ENCODE peak calls at places on chromosomes 12 and 14, in seven cellular contexts. Y is IMR-90, F is H9, O is H1, L is mesenchymal stem cell, X is mesendoderm, S is trophoblast cell. W is an unnamed sample. For H3K79me1, the result is how much of the 10 kb centered on the place peaks cover.

GRCh38 chr12:30391766-30392366 is 303.8 kb downstream of the IPO8 start:
- DNase-seq in O (no peak), F (no peak), Y (no peak), S (no peak), L (no peak), X (peak), W (no peak)

GRCh38 chr12:88650715-88651114 is 70.4 kb upstream of the KITLG start:
- DNase-seq in O (no peak), X (no peak), L (peak), F (no peak), Y (peak), S (no peak), W (no peak)

GRCh38 chr12:94761559-94761958 is 111.2 kb upstream of the TMCC3 start:
- DNase-seq in X (no peak), O (no peak), L (peak), Y (peak), S (peak), F (no peak), W (no peak)

GRCh38 chr14:68492889-68493288 is 300.0 kb downstream of the ZFP36L1 start:
- DNase-seq in S (no peak), L (no peak), Y (no peak), O (no peak), F (no peak), X (no peak), W (no peak)

GRCh38 chr14:33070474-33070873 is 131.8 kb downstream of the NPAS3 start:
- DNase-seq in Y (no peak), X (no peak), L (no peak), O (no peak), S (no peak), F (no peak), W (no peak)

GRCh38 chr12:43957732-43958131 is 121.9 kb downstream of the TMEM117 start:
- DNase-seq in L (peak), S (peak), F (no peak), O (no peak), Y (peak), X (peak), W (peak)

GRCh38 chr12:118350908-118351592 is 21.7 kb downstream of the TAOK3 start:
- DNase-seq in O (no peak), X (no peak), L (no peak), Y (no peak), F (no peak), S (no peak), W (no peak)

GRCh38 chr12:7042847-7043246 is 17.7 kb upstream of the C1S start:
- DNase-seq in X (peak), S (no peak), O (no peak), L (peak), F (no peak), Y (peak), W (no peak)

GRCh38 chr14:56092761-56093160 is 25.4 kb upstream of the PELI2 start:
- DNase-seq in L (no peak), X (no peak), Y (no peak), F (no peak), S (no peak), O (no peak), W (no peak)

GRCh38 chr14:72815459-72815858 is 78.4 kb downstream of the DPF3 start:
- DNase-seq in Y (no peak), L (no peak), X (no peak), F (no peak), S (no peak), O (no peak), W (no peak)

GRCh38 chr12:11228268-11228879 is 41.1 kb downstream of the PRB3 start:
- DNase-seq in O (peak), F (peak), Y (peak), X (peak), L (peak), S (peak), W (peak)

GRCh38 chr14:34211732-34212131 is 250.3 kb downstream of the SPTSSA start:
- DNase-seq in X (no peak), O (no peak), F (no peak), Y (no peak), L (peak), S (no peak), W (no peak)

GRCh38 chr12:32586390-32586789 is 92.7 kb upstream of the DNM1L start:
- DNase-seq in F (no peak), L (no peak), Y (peak), X (no peak), S (no peak), O (no peak), W (no peak)

GRCh38 chr12:27236498-27236897 is 7.6 kb upstream of the STK38L start:
- DNase-seq in Y (peak), X (no peak), O (no peak), S (peak), F (no peak), L (peak), W (no peak)

GRCh38 chr14:78950654-78951053 is 780.5 kb downstream of the NRXN3 start:
- DNase-seq in Y (peak), S (no peak), O (no peak), X (peak), L (peak), F (no peak), W (no peak)

GRCh38 chr12:93626160-93626559 is 51.0 kb upstream of the CRADD start:
- DNase-seq in S (peak), L (no peak), F (peak), Y (peak), X (peak), O (no peak), W (no peak)

GRCh38 chr14:67133595-67134441 is 55.4 kb upstream of the GARIN2 start:
- DNase-seq in F (no peak), O (no peak), Y (peak), S (no peak), L (no peak), X (peak), W (no peak)

GRCh38 chr12:3285570-3285969 is 205.4 kb upstream of the PRMT8 start:
- DNase-seq in L (no peak), F (no peak), X (no peak), O (no peak), S (no peak), Y (no peak), W (no peak)

GRCh38 chr14:21863289-21863688 is 189.7 kb upstream of the OR4E1 start:
- DNase-seq in O (no peak), F (no peak), Y (no peak), L (no peak), X (no peak), S (no peak), W (no peak)

GRCh38 chr14:89252887-89253532 is 164.0 kb downstream of the FOXN3 start:
- DNase-seq in L (no peak), X (peak), O (peak), F (peak), S (peak), Y (peak), W (no peak)

GRCh38 chr12:52631676-52632459 is 13.5 kb upstream of the KRT73 start:
- DNase-seq in L (no peak), Y (no peak), F (peak), S (no peak), O (no peak), X (no peak), W (no peak)

GRCh38 chr12:52630104-52630500 is 11.7 kb upstream of the KRT73 start:
- DNase-seq in O (no peak), F (peak), X (no peak), Y (no peak), L (no peak), S (no peak), W (no peak)

GRCh38 chr12:52631264-52631663 is 12.9 kb upstream of the KRT73 start:
- DNase-seq in F (peak), Y (no peak), S (no peak), L (no peak), X (no peak), O (no peak), W (no peak)

GRCh38 chr12:52629251-52630103 is 11.1 kb upstream of the KRT73 start:
- DNase-seq in S (no peak), O (no peak), F (peak), Y (no peak), L (no peak), X (no peak), W (no peak)

GRCh38 chr12:52630609-52631200 is 12.3 kb upstream of the KRT73 start:
- DNase-seq in Y (no peak), F (peak), O (no peak), X (no peak), L (no peak), S (no peak), W (no peak)
- H3K79me1 ChIP-seq in Y (under half), F (under half), O (under half), X (under half), L (under half), S (under half), W (under half)

DNA sequence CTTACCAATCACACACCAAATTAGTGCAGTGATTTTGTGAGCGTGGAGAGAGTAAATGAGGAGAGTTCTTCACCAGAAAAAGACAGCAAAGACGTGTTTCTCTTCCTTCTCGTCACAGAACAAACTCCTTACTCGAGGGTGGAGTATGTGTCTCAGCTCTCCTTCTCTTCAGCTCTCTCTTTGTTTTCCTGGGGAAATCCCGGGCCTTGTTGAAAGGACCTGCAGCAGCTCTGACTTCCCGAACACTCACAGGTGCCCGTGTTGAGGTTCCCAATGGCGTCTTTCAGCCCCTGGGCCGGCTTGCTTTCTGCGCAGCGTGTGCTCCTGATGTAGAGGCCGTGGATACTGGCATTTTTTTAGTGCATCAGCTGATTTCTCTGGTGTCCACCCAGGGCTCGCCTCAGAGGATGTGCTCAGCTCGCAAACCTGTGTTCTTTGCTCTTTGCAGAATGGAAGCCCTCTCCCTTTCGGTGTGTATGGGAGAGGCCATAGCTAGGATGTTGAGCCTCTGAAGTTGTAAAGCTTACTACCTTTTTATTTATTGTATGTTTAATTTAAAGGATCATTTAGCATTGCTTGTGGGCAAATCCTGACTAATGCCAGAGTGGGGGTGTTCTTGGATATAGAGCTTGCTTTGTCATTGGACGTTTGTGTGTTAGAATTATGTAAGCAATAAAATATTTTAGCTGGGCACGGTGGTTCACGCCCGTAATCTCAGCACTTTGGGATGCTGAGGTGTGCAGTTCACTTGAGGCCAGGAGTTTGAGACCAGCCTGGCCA is 52.9 kb upstream of the MMP17 start:
- DNase-seq in L (no peak), X (no peak), O (no peak), S (no peak), F (no peak), Y (peak), W (no peak)
- H3K79me1 ChIP-seq in L (under half), X (under half), O (under half), S (under half), F (under half), Y (under half), W (under half)

GRCh38 chr14:61388976-61389576 is 67.7 kb downstream of the PRKCH start:
- DNase-seq in L (peak), X (no peak), Y (no peak), O (no peak), F (no peak), S (peak), W (no peak)
- H3K79me1 ChIP-seq in L (under half), X (under half), Y (under half), O (under half), F (under half), S (under half), W (under half)

DNA sequence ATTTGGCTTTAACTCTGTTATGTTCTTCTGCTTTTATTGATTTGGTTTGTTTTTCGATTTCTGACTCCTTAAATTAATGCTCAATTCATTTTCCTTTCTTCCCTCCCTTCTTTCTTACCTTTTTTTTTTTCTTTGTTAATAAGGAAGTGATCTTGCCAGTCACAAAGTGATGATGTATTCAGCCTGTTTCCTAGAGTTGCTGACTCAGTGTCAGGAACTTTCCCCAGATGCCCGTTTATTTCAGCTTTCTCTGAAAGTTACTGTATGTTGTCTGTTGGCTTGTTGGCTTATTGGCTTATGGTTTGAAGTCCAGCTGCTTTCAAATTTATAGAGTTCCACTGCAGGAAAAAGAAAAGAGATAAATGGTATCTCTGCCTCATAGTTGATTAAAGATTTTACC is 12.4 kb upstream of the SLC6A15 start:
- DNase-seq in S (no peak), X (peak), F (no peak), Y (peak), L (peak), O (no peak), W (no peak)
- H3K79me1 ChIP-seq in S (under half), X (under half), F (under half), Y (under half), L (under half), O (under half), W (under half)

GRCh38 chr12:110658242-110658641 is 30.7 kb downstream of the HVCN1 start:
- DNase-seq in X (no peak), F (no peak), O (no peak), Y (no peak), S (no peak), L (no peak), W (no peak)

GRCh38 chr12:110656071-110656655 is 32.8 kb downstream of the HVCN1 start:
- DNase-seq in L (no peak), X (no peak), Y (no peak), F (no peak), O (no peak), S (no peak), W (no peak)

GRCh38 chr12:110657747-110658146 is 31.2 kb downstream of the HVCN1 start:
- DNase-seq in Y (no peak), F (no peak), L (no peak), O (no peak), S (no peak), X (no peak), W (no peak)

GRCh38 chr12:110661337-110661972 is 27.5 kb downstream of the HVCN1 start:
- DNase-seq in X (no peak), O (no peak), Y (no peak), F (no peak), L (no peak), S (no peak), W (no peak)

DNA sequence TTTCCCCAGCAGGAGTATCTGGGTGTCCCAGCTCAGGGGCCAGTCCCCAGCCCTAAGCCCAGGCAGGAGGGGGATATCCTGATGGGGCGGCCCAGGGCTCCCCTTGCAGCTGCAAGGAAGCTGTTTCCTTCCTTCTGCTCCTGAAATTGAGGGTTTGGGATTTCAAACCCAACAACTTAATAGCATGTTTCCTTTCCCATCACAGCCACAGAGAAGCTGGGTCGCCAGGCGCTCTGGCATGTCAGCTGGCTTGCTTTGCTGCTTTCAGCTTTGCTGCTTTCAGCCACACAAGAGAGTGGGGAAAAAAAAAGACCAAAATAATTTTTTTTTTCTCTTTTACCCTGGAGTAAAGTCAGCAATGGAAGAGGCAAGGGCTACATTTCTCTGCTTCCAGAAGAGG is 30.0 kb downstream of the HVCN1 start:
- DNase-seq in O (no peak), F (no peak), L (no peak), Y (no peak), S (no peak), X (no peak), W (no peak)
- H3K79me1 ChIP-seq in O (under half), F (under half), L (under half), Y (under half), S (under half), X (under half), W (under half)

DNA sequence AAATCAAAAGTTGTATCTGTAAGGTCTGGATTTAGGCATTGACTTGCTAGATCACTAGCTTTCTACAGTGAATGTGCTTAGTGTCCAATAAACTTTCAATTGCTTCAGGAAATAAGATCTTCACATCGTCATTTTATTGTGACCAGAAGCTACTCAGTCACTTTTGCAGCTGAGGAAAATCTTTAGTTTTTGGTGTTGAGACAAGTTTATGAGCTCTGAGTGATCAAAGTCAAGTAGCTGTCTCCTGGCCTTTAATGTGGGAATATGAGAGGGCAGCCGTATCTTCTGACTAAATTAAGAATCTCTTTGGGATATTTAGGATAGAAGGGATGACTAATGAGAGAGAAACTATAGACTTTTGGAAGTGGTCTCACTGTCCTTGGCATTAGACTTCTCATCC is 21.6 kb downstream of the MSRB3 start:
- DNase-seq in Y (no peak), O (no peak), S (no peak), F (no peak), X (no peak), L (peak), W (no peak)
- H3K79me1 ChIP-seq in Y (half or more), O (under half), S (under half), F (under half), X (under half), L (under half), W (under half)

DNA sequence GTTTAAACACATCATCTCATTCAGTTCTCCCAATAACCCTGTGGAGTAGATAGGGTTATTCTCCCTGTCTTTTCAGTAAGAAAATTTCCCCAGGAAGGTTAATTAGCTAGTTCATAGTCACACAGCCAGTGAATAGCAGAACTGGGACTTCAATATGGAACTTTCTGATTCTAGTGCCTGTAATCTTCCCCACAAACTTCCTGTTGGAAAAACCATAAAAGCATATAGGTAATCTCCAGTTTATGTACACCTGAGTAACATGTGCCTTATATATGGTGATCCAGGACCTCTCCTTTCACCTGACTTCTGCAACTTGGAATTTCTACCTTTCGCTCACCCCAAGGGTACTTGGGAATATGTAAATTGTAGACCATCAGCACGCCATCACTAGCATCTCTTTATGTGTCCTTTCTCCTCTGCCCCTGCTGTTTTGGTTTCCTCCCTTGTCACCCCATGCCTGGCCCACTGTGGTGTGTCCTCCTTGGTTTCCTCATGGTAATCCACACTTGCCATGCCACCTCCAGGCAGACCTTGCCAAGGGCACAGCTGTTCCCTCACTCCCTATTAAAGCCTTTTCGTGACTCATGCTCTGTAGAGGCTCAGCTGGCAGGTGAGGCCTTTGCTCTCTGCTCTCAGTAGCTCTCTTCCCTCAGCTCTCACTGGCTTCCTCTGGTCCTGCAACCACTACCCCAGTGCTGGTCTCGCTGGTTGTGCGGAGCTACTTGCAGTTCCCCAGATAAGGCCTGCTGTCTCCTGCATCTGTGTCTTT is 16.7 kb downstream of the TBC1D30 start:
- DNase-seq in O (no peak), L (no peak), F (no peak), X (no peak), S (no peak), Y (no peak), W (no peak)
- H3K79me1 ChIP-seq in O (under half), L (under half), F (under half), X (under half), S (under half), Y (under half), W (under half)

GRCh38 chr12:110790301-110790700 is 47.6 kb upstream of the PPP1CC start:
- DNase-seq in O (no peak), S (no peak), L (peak), F (no peak), Y (no peak), X (no peak), W (no peak)
- H3K79me1 ChIP-seq in O (under half), S (under half), L (under half), F (under half), Y (under half), X (under half), W (under half)

GRCh38 chr14:25375639-25376038 is 325.7 kb upstream of the STXBP6 start:
- DNase-seq in F (no peak), Y (no peak), O (no peak), S (no peak), L (no peak), X (no peak), W (no peak)

GRCh38 chr14:25371053-25371452 is 321.1 kb upstream of the STXBP6 start:
- DNase-seq in S (no peak), F (no peak), Y (no peak), X (no peak), O (no peak), L (no peak), W (no peak)
- H3K79me1 ChIP-seq in S (under half), F (under half), Y (under half), X (under half), O (under half), L (under half), W (under half)

GRCh38 chr14:59026086-59026485 is 162.4 kb upstream of the DAAM1 start:
- DNase-seq in X (no peak), F (no peak), L (no peak), S (no peak), O (no peak), Y (no peak), W (no peak)
- H3K79me1 ChIP-seq in X (under half), F (under half), L (under half), S (under half), O (under half), Y (under half), W (under half)